ENCODE peak calls at places on chromosomes 13 and 19, in six cellular contexts. U, A, L, P, C and Q are unnamed samples.
A peak's percentile ranks its signal among the peaks of the same experiment; 100 is the strongest.

GRCh38 chr13:91162180-91162579 is 185.3 kb upstream of the MIR17HG start:
- DNase-seq in L (no peak), U (no peak), C (no peak), P (no peak), A (no peak), Q (no peak)

GRCh38 chr13:24271611-24272451 is 37.5 kb upstream of the C1QTNF9 start:
- DNase-seq in L (peak; percentile 8), U (peak; percentile 71), A (peak; percentile 64), C (peak; percentile 87), P (peak; percentile 58), Q (peak; percentile 43)

GRCh38 chr19:45045671-45046353 is 7.0 kb downstream of the CLASRP start:
- DNase-seq in P (no peak), U (no peak), L (no peak), C (no peak), A (no peak), Q (no peak)

GRCh38 chr13:97976551-97977375 is 23.3 kb downstream of the IPO5 start:
- DNase-seq in U (peak; percentile 94), L (peak; percentile 36), P (peak; percentile 68), A (peak; percentile 79), C (no peak), Q (peak; percentile 16)

GRCh38 chr13:98813993-98814392 is 61.5 kb upstream of the SLC15A1 start:
- DNase-seq in U (no peak), L (no peak), P (no peak), C (no peak), A (no peak), Q (no peak)

GRCh38 chr13:76438050-76438449 is 448.2 kb downstream of the KCTD12 start:
- DNase-seq in A (no peak), C (no peak), L (no peak), P (no peak), U (no peak), Q (no peak)

GRCh38 chr13:111626371-111627305 is 306.2 kb downstream of the TEX29 start:
- DNase-seq in U (no peak), C (no peak), A (no peak), P (no peak), L (no peak), Q (no peak)

GRCh38 chr19:23351806-23352205 is 43.5 kb downstream of the ZNF91 start:
- DNase-seq in C (no peak), A (no peak), U (no peak), L (no peak), P (no peak), Q (no peak)

GRCh38 chr13:45601680-45602079 is 13.9 kb downstream of the ERICH6B start:
- DNase-seq in L (no peak), C (no peak), U (no peak), P (no peak), A (no peak), Q (no peak)

GRCh38 chr19:1237027-1237659 is 662 bp downstream of the CBARP start:
- DNase-seq in U (no peak), C (no peak), A (no peak), L (no peak), P (peak; percentile 63), Q (no peak)

GRCh38 chr19:2186071-2186846 is 22.5 kb downstream of the DOT1L start:
- DNase-seq in U (peak; percentile 96), P (peak; percentile 98), A (no peak), C (peak; percentile 98), L (no peak), Q (no peak)

GRCh38 chr19:12833418-12833746 is 997 bp downstream of the RTBDN start:
- DNase-seq in L (no peak), P (no peak), A (no peak), U (no peak), C (no peak), Q (no peak)

GRCh38 chr13:113397606-113398425 is 33.9 kb upstream of the GRTP1 start:
- DNase-seq in C (no peak), U (no peak), L (no peak), A (no peak), P (no peak), Q (no peak)

GRCh38 chr13:23956106-23956505 is 58.8 kb upstream of the C1QTNF9B start:
- DNase-seq in P (peak; percentile 47), A (no peak), L (peak; percentile 77), C (peak; percentile 35), U (no peak), Q (no peak)

GRCh38 chr13:114077938-114078335 is 54.5 kb downstream of the RASA3 start:
- DNase-seq in L (no peak), A (no peak), U (peak; percentile 72), P (peak; percentile 82), C (peak; percentile 85), Q (no peak)

GRCh38 chr13:23899555-23899954 is 2.3 kb upstream of the C1QTNF9B start:
- DNase-seq in P (peak; percentile 34), L (peak; percentile 32), C (peak; percentile 59), A (peak; percentile 48), U (no peak), Q (no peak)

GRCh38 chr19:38851622-38852230 is 1.9 kb upstream of the HNRNPL start:
- DNase-seq in P (peak; percentile 97), L (peak; percentile 91), U (peak; percentile 97), A (peak; percentile 81), C (peak; percentile 96), Q (peak; percentile 85)

GRCh38 chr19:48636859-48637448 is at the start of gene DBP:
- DNase-seq in U (peak; percentile 83), P (no peak), L (no peak), A (no peak), C (no peak), Q (no peak)

GRCh38 chr19:43354305-43354627 is 780 bp downstream of the CD177 start:
- DNase-seq in U (no peak), C (no peak), A (no peak), L (no peak), P (no peak), Q (no peak)

GRCh38 chr19:16715613-16716012 is 4.0 kb upstream of the NWD1 start:
- DNase-seq in A (no peak), U (no peak), C (no peak), L (no peak), P (no peak), Q (no peak)

GRCh38 chr13:63351081-63351480 is 1935.4 kb upstream of the PCDH20 start:
- DNase-seq in U (no peak), A (no peak), L (no peak), P (no peak), C (peak; percentile 22), Q (no peak)

GRCh38 chr19:14473073-14473790 is 1.9 kb downstream of the PTGER1 start:
- DNase-seq in L (no peak), U (no peak), C (no peak), A (no peak), P (no peak), Q (no peak)

GRCh38 chr19:51330366-51330765 is 11.6 kb downstream of the VSIG10L start:
- DNase-seq in L (no peak), A (no peak), P (no peak), C (no peak), U (no peak), Q (no peak)

GRCh38 chr13:110403315-110403714 is 96.2 kb downstream of the COL4A2 start:
- DNase-seq in A (no peak), P (peak; percentile 26), L (no peak), U (no peak), C (peak; percentile 58), Q (no peak)

GRCh38 chr19:2775556-2776430 is 7.3 kb downstream of the SGTA start:
- DNase-seq in U (peak; percentile 70), A (peak; percentile 48), L (no peak), C (peak; percentile 39), P (no peak), Q (peak; percentile 54)

GRCh38 chr19:41699231-41699967 is 9.0 kb upstream of the CEACAM5 start:
- DNase-seq in C (no peak), A (no peak), U (no peak), P (no peak), L (peak; percentile 48), Q (no peak)

GRCh38 chr13:110392510-110393233 is 85.6 kb downstream of the COL4A2 start:
- DNase-seq in C (peak; percentile 92), P (peak; percentile 39), A (no peak), L (no peak), U (no peak), Q (no peak)